ENCODE peak calls at places on chromosome 2, in six cellular contexts. T, R, P, H, C and X are unnamed samples.
A peak's percentile ranks its signal among the peaks of the same experiment; 100 is the strongest.

GRCh38 chr2:104852161-104852689 is 1.7 kb upstream of the POU3F3 start:
- ATAC-seq in T (peak; percentile 68), R (no peak), P (no peak), H (no peak), C (no peak), X (no peak)

GRCh38 chr2:241597561-241597960 is 39.0 kb downstream of the BOK start:
- ATAC-seq in T (no peak), R (no peak), P (no peak), H (no peak), C (no peak), X (no peak)

GRCh38 chr2:217283505-217283904 is 423.6 kb upstream of the TNP1 start:
- ATAC-seq in T (no peak), R (no peak), P (no peak), H (no peak), C (no peak), X (no peak)

GRCh38 chr2:135882415-135882814 is 6.2 kb upstream of the MCM6 start:
- ATAC-seq in T (no peak), R (no peak), P (no peak), H (peak; percentile 69), C (no peak), X (no peak)

GRCh38 chr2:10389596-10389995 is 58.5 kb downstream of the ODC1 start:
- ATAC-seq in T (no peak), R (no peak), P (no peak), H (no peak), C (no peak), X (peak; percentile 17)

GRCh38 chr2:151175857-151176256 is 85.8 kb downstream of the RBM43 start:
- ATAC-seq in T (no peak), R (no peak), P (peak; percentile 27), H (no peak), C (no peak), X (no peak)

GRCh38 chr2:136051725-136052048 is 66.3 kb upstream of the DARS1 start:
- ATAC-seq in T (no peak), R (no peak), P (no peak), H (no peak), C (peak; percentile 45), X (no peak)

GRCh38 chr2:164606557-164606956 is 14.7 kb downstream of the GRB14 start:
- ATAC-seq in T (no peak), R (no peak), P (no peak), H (no peak), C (no peak), X (no peak)

GRCh38 chr2:107772380-107772779 is 54.3 kb upstream of the RGPD4 start:
- ATAC-seq in T (no peak), R (no peak), P (no peak), H (no peak), C (no peak), X (no peak)

GRCh38 chr2:241036397-241036963 is 38.1 kb downstream of the SNED1 start:
- ATAC-seq in T (peak; percentile 55), R (peak; percentile 73), P (no peak), H (peak; percentile 93), C (peak; percentile 85), X (peak; percentile 12)

GRCh38 chr2:25831744-25832449 is 46.4 kb downstream of the ASXL2 start:
- ATAC-seq in T (no peak), R (no peak), P (no peak), H (no peak), C (peak; percentile 46), X (no peak)

GRCh38 chr2:47259829-47260228 is 104.7 kb upstream of the STPG4 start:
- ATAC-seq in T (no peak), R (no peak), P (no peak), H (peak; percentile 34), C (no peak), X (no peak)

GRCh38 chr2:148545387-148546256 is 98.9 kb upstream of the EPC2 start:
- ATAC-seq in T (no peak), R (no peak), P (no peak), H (peak; percentile 19), C (no peak), X (no peak)

GRCh38 chr2:241936457-241937133 is 67.1 kb downstream of the RTP5 start:
- ATAC-seq in T (no peak), R (no peak), P (no peak), H (no peak), C (no peak), X (no peak)

GRCh38 chr2:134104754-134105153 is 149.1 kb upstream of the MGAT5 start:
- ATAC-seq in T (no peak), R (peak; percentile 40), P (no peak), H (no peak), C (no peak), X (no peak)

GRCh38 chr2:75431757-75432156 is 129.0 kb downstream of the EVA1A start:
- ATAC-seq in T (no peak), R (no peak), P (no peak), H (no peak), C (peak; percentile 80), X (no peak)

GRCh38 chr2:90069290-90069894 is 1377.9 kb downstream of the RPIA start:
- ATAC-seq in T (peak; percentile 100), R (no peak), P (peak; percentile 93), H (peak; percentile 100), C (peak; percentile 98), X (no peak)

DNA sequence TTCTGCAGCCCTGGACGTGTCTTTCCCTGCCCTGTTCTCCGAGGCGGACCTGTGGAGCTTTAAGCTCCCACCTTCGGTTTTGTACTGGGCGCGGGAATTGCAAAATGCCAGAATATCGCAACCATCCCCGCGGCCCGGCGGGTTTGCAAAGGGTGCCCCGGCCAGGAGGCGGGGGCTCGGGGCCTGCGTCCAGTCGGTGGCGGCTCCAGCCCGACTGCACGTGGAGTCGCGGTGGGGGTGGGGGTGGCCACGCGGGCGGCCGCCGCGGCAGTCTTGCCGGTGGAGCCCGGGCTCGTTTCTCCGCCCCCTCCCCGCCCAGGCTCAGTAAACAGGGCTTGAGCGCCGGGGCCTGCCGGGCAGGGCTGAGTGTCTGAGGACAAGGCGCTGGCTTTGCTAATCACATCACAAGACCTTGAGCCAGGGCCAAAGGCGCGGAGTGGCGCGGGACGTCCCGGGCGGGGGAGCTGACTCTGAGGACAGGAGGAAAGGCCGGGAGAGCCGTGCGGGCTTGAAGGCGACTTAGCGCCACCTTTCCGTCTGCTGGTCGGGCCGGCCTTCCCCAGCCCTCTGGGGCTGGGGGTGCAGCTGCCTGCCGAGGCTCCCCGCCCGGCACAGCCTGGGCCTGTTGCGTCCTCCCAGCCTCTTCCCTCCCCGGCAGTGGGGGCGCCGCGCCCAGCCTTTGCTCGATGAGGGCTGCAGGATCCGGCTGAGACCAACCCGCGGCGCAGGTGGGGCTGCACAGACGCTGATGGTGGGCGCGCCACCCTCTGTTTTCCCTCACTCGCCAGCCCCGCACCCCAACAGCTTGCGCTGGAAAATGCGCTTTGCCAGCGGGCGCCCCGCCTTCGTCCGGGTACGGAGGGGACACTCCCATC is 786 bp upstream of the ZFP36L2 start:
- ATAC-seq in T (peak; percentile 72), R (peak; percentile 86), P (peak; percentile 55), H (peak; percentile 67), C (peak; percentile 30), X (peak; percentile 74)
- TF ChIP-seq EP300 in T (peak; percentile 53), R (peak; percentile 22), P (no peak), H (no peak), C (no peak), X (no peak)

GRCh38 chr2:45496869-45497268 is 114.2 kb downstream of the SRBD1 start:
- ATAC-seq in T (no peak), R (no peak), P (no peak), H (peak; percentile 47), C (no peak), X (no peak)
- H3K4me1 ChIP-seq in T (no peaks in the 10 kb centered on the region), R (peaks cover 3% of the 10 kb centered on the region), P (peaks cover 2% of the 10 kb centered on the region), H (no peaks in the 10 kb centered on the region), C (peaks cover 14% of the 10 kb centered on the region), X (no peaks in the 10 kb centered on the region)

GRCh38 chr2:105879798-105880300 is 135.1 kb downstream of the NCK2 start:
- ATAC-seq in T (no peak), R (no peak), P (no peak), H (no peak), C (no peak), X (no peak)
- H3K9me3 ChIP-seq in T (no peaks in the 10 kb centered on the region), R (no peaks in the 10 kb centered on the region), P (peaks cover 4% of the 10 kb centered on the region), H (no peaks in the 10 kb centered on the region), C (peaks cover 8% of the 10 kb centered on the region), X (no peaks in the 10 kb centered on the region)

GRCh38 chr2:186940463-186940862 is 91.5 kb upstream of the ZSWIM2 start:
- ATAC-seq in T (no peak), R (no peak), P (no peak), H (no peak), C (no peak), X (no peak)
- TF ChIP-seq EP300 in T (no peak), R (no peak), P (no peak), H (no peak), C (no peak), X (no peak)

GRCh38 chr2:12010779-12011178 is 264.3 kb downstream of the LPIN1 start:
- ATAC-seq in T (no peak), R (no peak), P (no peak), H (no peak), C (no peak), X (no peak)
- H3K4me1 ChIP-seq in T (peaks cover 12% of the 10 kb centered on the region), R (peaks cover 2% of the 10 kb centered on the region), P (peaks cover 12% of the 10 kb centered on the region), H (no peaks in the 10 kb centered on the region), C (peaks cover 60% of the 10 kb centered on the region), X (no peaks in the 10 kb centered on the region)

GRCh38 chr2:79547568-79547967 is 34.7 kb downstream of the CTNNA2 start:
- ATAC-seq in T (no peak), R (no peak), P (no peak), H (no peak), C (no peak), X (no peak)
- H3K9me3 ChIP-seq in T (peaks cover 85% of the 10 kb centered on the region), R (peaks cover 3% of the 10 kb centered on the region), P (peaks cover 71% of the 10 kb centered on the region), H (no peaks in the 10 kb centered on the region), C (no peaks in the 10 kb centered on the region), X (no peaks in the 10 kb centered on the region)

GRCh38 chr2:201279079-201279478 is 18.7 kb downstream of the CASP8 start:
- ATAC-seq in T (no peak), R (no peak), P (no peak), H (no peak), C (no peak), X (no peak)

GRCh38 chr2:201273330-201273983 is 13.1 kb downstream of the CASP8 start:
- ATAC-seq in T (peak; percentile 47), R (no peak), P (no peak), H (no peak), C (no peak), X (no peak)

GRCh38 chr2:201276511-201276910 is 16.2 kb downstream of the CASP8 start:
- ATAC-seq in T (no peak), R (no peak), P (no peak), H (no peak), C (no peak), X (no peak)

GRCh38 chr2:201275069-201275468 is 14.7 kb downstream of the CASP8 start:
- ATAC-seq in T (no peak), R (no peak), P (no peak), H (no peak), C (no peak), X (no peak)

DNA sequence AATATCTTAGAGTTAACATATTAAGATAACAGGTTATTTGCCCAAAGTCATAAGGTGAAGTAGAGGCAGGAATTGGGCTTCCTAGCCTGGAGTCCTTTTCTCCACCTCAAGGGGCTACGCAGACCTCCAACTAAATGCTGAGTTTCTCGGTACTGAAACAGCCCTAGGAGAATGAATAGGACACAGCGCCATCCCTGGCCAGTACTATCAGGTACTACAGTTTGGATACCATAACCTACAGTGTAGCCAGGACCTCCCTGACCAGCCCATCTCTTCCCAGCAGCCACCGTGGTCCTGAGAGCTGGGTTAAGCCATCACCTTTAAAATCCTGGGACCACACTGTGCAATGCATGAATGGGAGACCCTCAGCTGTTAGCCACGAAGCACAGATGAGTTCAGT is 15.7 kb downstream of the CASP8 start:
- ATAC-seq in T (peak; percentile 76), R (peak; percentile 40), P (no peak), H (peak; percentile 78), C (peak; percentile 39), X (no peak)
- TF ChIP-seq EP300 in T (no peak), R (no peak), P (no peak), H (no peak), C (no peak), X (no peak)